ENCODE peak calls at places on chromosome 2, in six cellular contexts. K is SJSA1, X is tibial artery, M is A549, A is heart right ventricle, F is kidney. H is an unnamed sample. For H3K4me1, the result is how much of the 10 kb centered on the place peaks cover.

GRCh38 chr2:98476192-98476868 is 31.7 kb downstream of the INPP4A start:
- DNase-seq in F (no peak), K (no peak), X (no peak), A (no peak), M (no peak), H (no peak)

GRCh38 chr2:217996345-217996744 is 6.5 kb downstream of the TNS1 start:
- DNase-seq in A (no peak), K (peak), M (no peak), F (no peak), X (peak), H (no peak)

GRCh38 chr2:119006441-119006840 is 64.4 kb downstream of the MARCO start:
- DNase-seq in K (peak), M (no peak), A (no peak), F (no peak), X (no peak), H (no peak)

GRCh38 chr2:20599001-20599600 is 51.8 kb downstream of the HS1BP3 start:
- DNase-seq in F (peak), K (no peak), X (peak), M (no peak), A (peak), H (no peak)

GRCh38 chr2:153519260-153519875 is 40.8 kb upstream of the RPRM start:
- DNase-seq in M (peak), X (no peak), K (no peak), A (no peak), F (no peak), H (no peak)

GRCh38 chr2:189602233-189602632 is 21.6 kb upstream of the SLC40A1 start:
- DNase-seq in F (no peak), A (no peak), K (no peak), M (no peak), X (no peak), H (no peak)

GRCh38 chr2:122412360-122412759 is 656.9 kb downstream of the TSN start:
- DNase-seq in K (no peak), A (no peak), X (no peak), M (no peak), F (no peak), H (no peak)

GRCh38 chr2:20141056-20141762 is 83.7 kb downstream of the SDC1 start:
- DNase-seq in K (peak), F (peak), A (peak), X (peak), M (peak), H (no peak)

GRCh38 chr2:241541564-241542277 is 16.8 kb upstream of the BOK start:
- DNase-seq in X (no peak), F (no peak), K (no peak), A (no peak), M (no peak), H (no peak)

GRCh38 chr2:54574107-54574859 is 118.2 kb downstream of the SPTBN1 start:
- DNase-seq in K (no peak), X (no peak), A (no peak), M (no peak), F (peak), H (no peak)

GRCh38 chr2:237662671-237663093 is 35.3 kb downstream of the LRRFIP1 start:
- DNase-seq in K (no peak), A (peak), X (peak), F (peak), M (no peak), H (peak)

GRCh38 chr2:120670771-120671480 is 64.7 kb upstream of the GLI2 start:
- DNase-seq in F (no peak), K (no peak), X (no peak), A (no peak), M (no peak), H (no peak)

GRCh38 chr2:216661639-216662375 is 28.6 kb downstream of the IGFBP2 start:
- DNase-seq in X (no peak), A (no peak), F (no peak), M (no peak), K (no peak), H (no peak)

GRCh38 chr2:67923696-67924095 is 139.1 kb downstream of the C1D start:
- DNase-seq in X (no peak), K (no peak), M (no peak), F (no peak), A (no peak), H (no peak)

GRCh38 chr2:120851116-120851773 is 115.6 kb downstream of the GLI2 start:
- DNase-seq in F (no peak), A (no peak), X (peak), M (no peak), K (no peak), H (no peak)

GRCh38 chr2:28580078-28580477 is 84.2 kb downstream of the PLB1 start:
- DNase-seq in X (no peak), F (no peak), M (no peak), K (no peak), A (no peak), H (no peak)

GRCh38 chr2:72712977-72713376 is 112.9 kb downstream of the EXOC6B start:
- DNase-seq in M (no peak), K (no peak), X (no peak), F (no peak), A (no peak), H (no peak)

GRCh38 chr2:67876176-67876575 is 186.6 kb downstream of the C1D start:
- DNase-seq in F (no peak), K (no peak), A (no peak), M (no peak), X (no peak), H (no peak)

GRCh38 chr2:176147790-176148496 is 3.4 kb upstream of the HOXD4 start:
- DNase-seq in A (no peak), X (no peak), M (no peak), F (peak), K (no peak), H (no peak)

GRCh38 chr2:112737544-112738232 is 16.9 kb downstream of the NT5DC4 start:
- DNase-seq in K (no peak), X (no peak), M (no peak), A (no peak), F (no peak), H (no peak)

GRCh38 chr2:37443082-37443481 is 98.7 kb downstream of the QPCT start:
- DNase-seq in X (no peak), M (no peak), K (no peak), F (no peak), A (no peak), H (no peak)
- H3K4me1 ChIP-seq in X (under half), M (under half), K (under half), F (under half), A (under half), H (under half)

GRCh38 chr2:1738646-1739302 is 5.5 kb downstream of the PXDN start:
- DNase-seq in K (peak), X (no peak), F (peak), A (peak), M (no peak), H (no peak)
- H3K27ac ChIP-seq in K (peak), X (peak), F (no peak), A (peak), M (no peak), H (no peak)

GRCh38 chr2:200107818-200108217 is 152.4 kb downstream of the MAIP1 start:
- DNase-seq in F (no peak), K (no peak), M (no peak), A (no peak), X (no peak), H (no peak)
- H3K4me3 ChIP-seq in F (no peak), K (no peak), M (no peak), A (no peak), X (no peak), H (no peak)

GRCh38 chr2:10344105-10345066 is 41.7 kb downstream of the HPCAL1 start:
- DNase-seq in A (no peak), K (no peak), X (no peak), F (peak), M (no peak), H (no peak)

GRCh38 chr2:10343191-10343590 is 40.5 kb downstream of the HPCAL1 start:
- DNase-seq in K (no peak), M (no peak), F (no peak), A (no peak), X (no peak), H (no peak)

GRCh38 chr2:10345126-10345525 is 42.4 kb downstream of the HPCAL1 start:
- DNase-seq in X (no peak), K (no peak), A (no peak), M (no peak), F (no peak), H (no peak)

GRCh38 chr2:10342245-10342951 is 39.7 kb downstream of the HPCAL1 start:
- DNase-seq in A (no peak), M (no peak), K (no peak), X (no peak), F (peak), H (no peak)

GRCh38 chr2:10343658-10344057 is 41.0 kb downstream of the HPCAL1 start:
- DNase-seq in M (no peak), F (no peak), A (no peak), X (no peak), K (no peak), H (no peak)
- H3K4me1 ChIP-seq in M (half or more), F (under half), A (under half), X (under half), K (under half), H (under half)

GRCh38 chr2:46813046-46813445 is 102.6 kb downstream of the MCFD2 start:
- DNase-seq in M (no peak), K (peak), A (peak), X (peak), F (peak), H (no peak)
- H3K27ac ChIP-seq in M (peak), K (no peak), A (peak), X (peak), F (peak), H (no peak)

GRCh38 chr2:69138247-69138754 is 125.3 kb downstream of the ANTXR1 start:
- DNase-seq in F (no peak), A (no peak), X (no peak), M (peak), K (peak), H (no peak)
- H3K4me3 ChIP-seq in F (no peak), A (no peak), X (no peak), M (no peak), K (no peak), H (no peak)

DNA sequence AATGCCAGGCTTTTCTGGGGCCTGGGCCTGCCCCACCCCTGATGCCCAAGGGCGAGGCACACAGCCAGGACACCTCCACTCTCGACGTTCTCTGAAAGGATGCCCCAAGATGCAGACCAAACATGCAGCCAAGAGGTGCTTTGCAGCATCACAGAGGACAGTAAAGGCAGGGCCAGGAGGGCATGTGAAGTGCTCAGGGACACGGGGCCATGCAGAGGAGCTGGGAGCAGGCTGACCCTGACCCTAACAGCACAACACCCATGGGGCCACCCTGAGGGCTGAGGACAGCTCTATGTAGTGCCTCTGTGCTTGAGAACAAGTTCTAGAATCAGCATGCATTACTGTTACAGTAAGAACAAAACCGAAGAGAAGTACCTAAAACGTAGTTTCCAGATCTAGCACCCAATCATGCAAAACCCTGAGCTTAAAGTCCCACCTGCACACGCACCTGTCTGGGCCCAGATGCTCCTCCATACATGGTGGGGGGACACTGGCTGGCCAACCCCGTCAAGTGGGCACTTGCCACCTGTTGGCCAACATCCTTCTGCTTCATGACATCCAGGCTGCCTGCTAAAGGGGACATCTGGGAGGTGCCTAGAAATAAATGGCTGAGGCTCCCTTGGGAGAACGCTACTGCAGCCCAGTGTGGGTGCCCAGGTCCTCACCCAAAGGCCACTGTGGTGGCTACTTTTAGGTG is 15.4 kb downstream of the HS6ST1 start:
- DNase-seq in M (no peak), F (peak), A (no peak), X (no peak), K (no peak), H (no peak)
- H3K4me1 ChIP-seq in M (under half), F (under half), A (under half), X (half or more), K (half or more), H (under half)

GRCh38 chr2:233835230-233836186 is 18.8 kb downstream of the HJURP start:
- DNase-seq in M (no peak), K (no peak), X (peak), A (no peak), F (no peak), H (no peak)

GRCh38 chr2:233836359-233836758 is 18.0 kb downstream of the HJURP start:
- DNase-seq in A (no peak), F (no peak), X (no peak), M (no peak), K (no peak), H (no peak)

GRCh38 chr2:233832869-233833812 is 21.2 kb downstream of the HJURP start:
- DNase-seq in X (peak), M (peak), A (no peak), F (peak), K (peak), H (peak)

GRCh38 chr2:233832414-233832813 is 21.9 kb downstream of the HJURP start:
- DNase-seq in A (no peak), F (no peak), X (no peak), M (no peak), K (no peak), H (no peak)

GRCh38 chr2:233834378-233834777 is 20.0 kb downstream of the HJURP start:
- DNase-seq in M (no peak), F (no peak), K (no peak), A (no peak), X (no peak), H (no peak)
- H3K27ac ChIP-seq in M (peak), F (no peak), K (no peak), A (no peak), X (no peak), H (no peak)

GRCh38 chr2:12110074-12110473 is 363.6 kb downstream of the LPIN1 start:
- DNase-seq in X (no peak), F (no peak), M (no peak), K (no peak), A (no peak), H (no peak)
- H3K4me3 ChIP-seq in X (no peak), F (no peak), M (no peak), K (no peak), A (no peak), H (no peak)

GRCh38 chr2:85854166-85854509 is 34.7 kb downstream of the ST3GAL5 start:
- DNase-seq in F (no peak), M (no peak), X (no peak), A (no peak), K (peak), H (no peak)
- H3K4me1 ChIP-seq in F (under half), M (under half), X (under half), A (under half), K (under half), H (under half)